ENCODE peak calls at places on chromosomes 11 and 22, in five cellular contexts. Z is endothelial cell of umbilical vein, Y is transverse colon, R is SK-N-SH, G is sigmoid colon. T is an unnamed sample.

GRCh38 chr11:129041611-129042018 is 98.9 kb upstream of the TP53AIP1 start:
- DNase-seq in Z (no peak), Y (no peak), R (no peak), G (no peak), T (no peak)

GRCh38 chr22:43706151-43706550 is 106.0 kb downstream of the EFCAB6 start:
- DNase-seq in Z (no peak), Y (no peak), R (no peak), G (no peak), T (no peak)

GRCh38 chr11:28585007-28585406 is 476.8 kb downstream of the METTL15 start:
- DNase-seq in Z (no peak), Y (no peak), R (no peak), G (no peak), T (no peak)

GRCh38 chr11:65528819-65529350 is 4.0 kb downstream of the SCYL1 start:
- DNase-seq in Z (no peak), Y (no peak), R (no peak), G (no peak), T (no peak)

GRCh38 chr11:83054904-83055380 is 16.8 kb downstream of the RAB30 start:
- DNase-seq in Z (no peak), Y (no peak), R (no peak), G (no peak), T (no peak)

GRCh38 chr22:29397791-29398190 is 9.4 kb upstream of the AP1B1 start:
- DNase-seq in Z (no peak), Y (no peak), R (no peak), G (no peak), T (no peak)

GRCh38 chr11:1194977-1195689 is 27.7 kb upstream of the MUC5B start:
- DNase-seq in Z (no peak), Y (peak), R (peak), G (peak), T (no peak)

GRCh38 chr22:20395897-20396287 is 1.9 kb downstream of the ZNF74 start:
- DNase-seq in Z (no peak), Y (no peak), R (no peak), G (no peak), T (no peak)

GRCh38 chr11:10181811-10182210 is 112.2 kb downstream of the SBF2 start:
- DNase-seq in Z (peak), Y (no peak), R (peak), G (no peak), T (no peak)

GRCh38 chr11:18243783-18244362 is 4.6 kb downstream of the SAA2 start:
- DNase-seq in Z (peak), Y (peak), R (peak), G (no peak), T (no peak)

GRCh38 chr11:11978792-11979486 is 29.5 kb downstream of the DKK3 start:
- DNase-seq in Z (peak), Y (peak), R (peak), G (peak), T (peak)

GRCh38 chr11:74182635-74183034 is 11.5 kb downstream of the PPME1 start:
- DNase-seq in Z (no peak), Y (no peak), R (no peak), G (no peak), T (no peak)

GRCh38 chr22:47373648-47374272 is 611.3 kb downstream of the TBC1D22A start:
- DNase-seq in Z (no peak), Y (no peak), R (no peak), G (no peak), T (no peak)

GRCh38 chr11:100434821-100435641 is 252.1 kb upstream of the ARHGAP42 start:
- DNase-seq in Z (no peak), Y (no peak), R (no peak), G (no peak), T (no peak)

GRCh38 chr22:28112548-28113043 is 193.5 kb upstream of the PITPNB start:
- DNase-seq in Z (peak), Y (no peak), R (peak), G (peak), T (no peak)

GRCh38 chr22:48100685-48101417 is 1338.4 kb downstream of the TBC1D22A start:
- DNase-seq in Z (no peak), Y (no peak), R (no peak), G (peak), T (peak)

GRCh38 chr11:3632070-3632660 is 9.6 kb downstream of the ART5 start:
- DNase-seq in Z (no peak), Y (no peak), R (no peak), G (no peak), T (no peak)

GRCh38 chr11:129302386-129303101 is 73.1 kb upstream of the BARX2 start:
- DNase-seq in Z (no peak), Y (no peak), R (no peak), G (no peak), T (no peak)

GRCh38 chr11:122512688-122513087 is 142.8 kb upstream of the UBASH3B start:
- DNase-seq in Z (no peak), Y (no peak), R (no peak), G (no peak), T (no peak)

GRCh38 chr11:122516686-122517085 is 138.8 kb upstream of the UBASH3B start:
- DNase-seq in Z (no peak), Y (no peak), R (peak), G (no peak), T (no peak)

DNA sequence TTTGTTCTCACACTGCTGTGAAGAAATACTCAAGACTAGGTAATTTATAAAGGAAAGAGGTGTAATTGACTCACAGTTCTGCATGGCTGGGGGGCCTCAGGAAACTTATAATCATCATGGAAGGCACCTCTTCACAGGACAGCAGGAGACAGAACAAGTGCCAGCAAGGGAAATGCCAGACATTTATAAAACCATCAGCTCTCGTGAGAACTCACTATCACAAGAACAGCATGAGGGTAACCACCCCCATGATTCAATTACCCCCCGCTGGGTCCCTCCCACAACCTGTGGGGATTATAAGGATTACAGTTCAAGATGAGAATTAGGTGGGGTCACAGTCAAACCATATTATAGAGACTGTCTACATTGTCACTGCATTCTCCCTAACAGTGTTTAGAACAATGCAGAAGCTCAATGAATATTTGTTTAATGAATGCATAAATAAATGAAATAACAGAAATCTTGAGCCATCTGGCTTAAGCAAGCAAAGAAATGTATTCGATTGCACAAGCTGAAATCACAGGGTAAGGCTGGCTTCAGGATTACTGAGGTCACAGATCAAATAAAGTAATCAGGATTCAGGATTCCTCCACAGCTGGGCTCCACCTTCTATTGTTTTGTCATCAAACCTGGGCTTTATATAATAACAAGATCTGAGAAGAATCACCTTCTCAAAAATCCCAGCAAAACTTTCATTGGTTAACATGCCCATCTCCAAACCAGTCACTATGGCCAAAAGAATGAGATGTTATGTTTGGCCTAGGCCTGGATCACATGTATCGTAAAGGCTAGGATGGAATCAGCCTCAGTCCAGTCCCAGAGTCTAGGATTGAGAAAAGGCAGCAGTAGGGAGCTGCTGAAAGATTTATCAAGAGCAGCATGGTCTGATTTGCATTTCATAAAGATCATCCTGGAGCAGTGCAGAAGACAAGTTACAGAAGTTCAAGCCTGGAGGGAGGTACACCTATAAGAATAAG is 137.8 kb upstream of the UBASH3B start:
- DNase-seq in Z (no peak), Y (no peak), R (no peak), G (no peak), T (no peak)
- H3K27ac ChIP-seq in Z (no peak), Y (no peak), R (peak), G (no peak), T (no peak)

DNA sequence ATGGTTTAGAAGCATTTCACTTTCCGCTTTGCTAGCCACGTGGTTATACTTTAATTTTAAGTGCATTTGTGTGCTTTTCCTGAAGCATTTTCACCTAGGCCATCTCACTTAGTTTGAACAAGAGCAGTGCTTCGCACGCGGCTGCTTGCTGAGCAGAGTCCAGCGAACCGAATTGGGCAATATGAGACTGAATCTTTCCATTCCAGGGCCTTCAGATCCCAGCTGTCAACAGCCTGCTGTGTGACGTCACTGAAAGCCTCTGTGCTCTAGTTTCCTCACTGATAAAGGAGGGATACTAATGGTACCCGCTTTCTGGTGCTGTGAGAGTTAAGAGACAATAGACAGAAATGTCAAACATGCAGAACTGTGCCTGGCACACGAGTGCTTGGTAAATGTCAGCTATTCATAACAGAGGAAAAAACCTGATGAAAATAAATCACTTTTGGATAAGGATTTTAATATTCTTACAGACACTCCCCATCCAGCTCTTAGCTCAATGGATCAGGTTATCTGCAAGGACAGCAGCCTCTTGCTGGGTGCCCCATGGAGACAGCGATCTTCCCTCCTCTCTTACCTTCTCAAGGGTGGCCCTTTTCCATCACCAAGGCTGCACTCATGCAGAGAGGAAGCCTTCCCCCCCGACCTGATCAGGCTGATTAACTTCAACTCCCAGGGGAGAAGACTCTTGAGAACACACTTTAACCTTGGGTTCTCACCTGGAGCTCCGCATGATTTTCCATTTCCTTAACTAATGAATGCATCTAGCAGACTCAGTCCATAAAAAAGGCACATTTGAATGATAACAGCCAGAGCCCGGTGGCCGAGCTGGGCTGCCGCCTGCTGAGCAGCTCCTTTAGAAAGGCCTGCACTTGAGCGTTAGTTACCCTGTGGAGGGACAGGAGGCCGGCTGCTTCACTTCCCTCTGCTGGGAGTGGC is 3.5 kb upstream of the GLB1L3 start:
- DNase-seq in Z (no peak), Y (no peak), R (peak), G (no peak), T (peak)
- TF ChIP-seq POLR2AphosphoS5 in Z (no peak), Y (no peak), R (no peak), G (no peak), T (no peak)

DNA sequence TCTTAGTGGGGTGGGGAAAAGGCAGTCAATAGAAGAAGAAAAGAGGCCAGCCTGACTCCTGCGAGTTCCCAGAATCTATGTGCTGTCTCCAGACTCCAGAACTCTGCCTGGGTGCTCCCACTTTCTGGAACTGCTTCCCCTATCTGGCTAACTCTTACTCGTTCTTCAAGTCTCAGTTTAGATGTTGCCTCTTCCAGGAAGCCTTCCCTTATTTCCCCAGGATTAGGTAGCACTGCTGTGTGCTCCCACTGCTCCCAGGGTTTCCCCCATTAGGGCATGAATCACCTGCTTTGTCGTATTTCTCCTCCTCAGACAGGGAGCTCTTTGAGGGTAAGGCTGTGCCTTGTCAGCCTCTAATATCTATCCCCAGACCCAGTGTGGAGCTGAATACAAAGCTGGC is 17.5 kb upstream of the SYT7 start:
- DNase-seq in Z (no peak), Y (no peak), R (no peak), G (no peak), T (no peak)
- H3K27ac ChIP-seq in Z (no peak), Y (no peak), R (no peak), G (peak), T (peak)

DNA sequence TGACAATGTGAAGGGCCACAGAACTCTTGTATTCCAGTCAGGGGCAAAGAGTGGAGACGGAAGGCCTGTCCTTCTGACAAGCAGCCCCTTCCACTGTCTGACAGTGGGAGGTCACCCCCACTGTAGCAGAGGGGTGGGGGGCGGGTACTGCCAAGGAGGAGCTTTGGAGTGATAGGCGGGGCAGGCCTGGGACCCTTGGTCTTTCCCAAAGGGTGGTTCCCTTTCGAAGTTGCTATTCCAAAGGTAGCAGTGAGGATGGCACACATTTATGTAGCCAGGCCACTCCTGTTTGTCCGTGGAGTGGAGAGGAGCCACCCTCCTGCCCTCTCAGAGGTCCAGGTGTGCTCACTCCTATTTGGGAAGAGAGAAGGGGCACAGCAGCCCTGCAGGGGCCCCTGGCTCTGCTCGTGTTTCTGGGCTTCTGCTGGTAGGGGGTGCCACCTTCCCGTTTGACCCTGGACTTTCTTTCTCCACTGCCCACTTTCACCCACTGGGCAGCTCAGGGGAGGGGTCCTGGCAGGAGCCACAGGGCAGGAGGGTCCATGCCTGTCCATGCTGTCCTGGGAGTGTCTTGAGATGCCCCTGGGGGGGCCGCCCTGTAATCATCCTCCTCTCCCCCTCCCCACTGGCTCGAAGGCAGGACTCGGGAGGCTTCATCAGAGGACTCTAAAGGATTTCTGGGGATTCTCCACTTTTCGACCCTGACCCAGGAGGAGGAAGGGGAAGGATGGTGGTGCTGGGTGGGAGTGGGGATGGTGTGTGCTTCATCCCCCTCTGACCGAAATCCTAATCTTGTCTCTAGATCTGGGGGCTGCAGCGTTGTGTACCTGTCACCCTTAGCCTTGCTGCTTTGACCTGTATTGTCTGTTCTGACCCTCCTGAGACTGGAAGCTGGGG is 994 bp downstream of the TAGLN start:
- DNase-seq in Z (no peak), Y (no peak), R (no peak), G (no peak), T (no peak)
- TF ChIP-seq POLR2AphosphoS5 in Z (no peak), Y (no peak), R (no peak), G (peak), T (no peak)

GRCh38 chr11:67034350-67034749 is 11.4 kb downstream of the SYT12 start:
- DNase-seq in Z (no peak), Y (no peak), R (no peak), G (no peak), T (no peak)

GRCh38 chr11:67033661-67034166 is 10.8 kb downstream of the SYT12 start:
- DNase-seq in Z (no peak), Y (no peak), R (no peak), G (no peak), T (no peak)

GRCh38 chr11:67031791-67032561 is 9.0 kb downstream of the SYT12 start:
- DNase-seq in Z (no peak), Y (no peak), R (no peak), G (no peak), T (no peak)

GRCh38 chr11:67030976-67031375 is 8.0 kb downstream of the SYT12 start:
- DNase-seq in Z (no peak), Y (no peak), R (no peak), G (no peak), T (no peak)

GRCh38 chr11:67032830-67033555 is 10.1 kb downstream of the SYT12 start:
- DNase-seq in Z (peak), Y (no peak), R (no peak), G (no peak), T (no peak)
- H3K27ac ChIP-seq in Z (no peak), Y (no peak), R (no peak), G (no peak), T (peak)

GRCh38 chr22:21985214-21985613 is 2.6 kb upstream of the TOP3B start:
- DNase-seq in Z (no peak), Y (no peak), R (no peak), G (no peak), T (no peak)

GRCh38 chr22:21984793-21985192 is 2.2 kb upstream of the TOP3B start:
- DNase-seq in Z (peak), Y (no peak), R (no peak), G (no peak), T (no peak)

GRCh38 chr22:21981874-21982273 is 713 bp downstream of the TOP3B start:
- DNase-seq in Z (no peak), Y (no peak), R (no peak), G (no peak), T (no peak)

GRCh38 chr22:21980547-21980946 is 2.0 kb downstream of the TOP3B start:
- DNase-seq in Z (no peak), Y (no peak), R (no peak), G (peak), T (no peak)

DNA sequence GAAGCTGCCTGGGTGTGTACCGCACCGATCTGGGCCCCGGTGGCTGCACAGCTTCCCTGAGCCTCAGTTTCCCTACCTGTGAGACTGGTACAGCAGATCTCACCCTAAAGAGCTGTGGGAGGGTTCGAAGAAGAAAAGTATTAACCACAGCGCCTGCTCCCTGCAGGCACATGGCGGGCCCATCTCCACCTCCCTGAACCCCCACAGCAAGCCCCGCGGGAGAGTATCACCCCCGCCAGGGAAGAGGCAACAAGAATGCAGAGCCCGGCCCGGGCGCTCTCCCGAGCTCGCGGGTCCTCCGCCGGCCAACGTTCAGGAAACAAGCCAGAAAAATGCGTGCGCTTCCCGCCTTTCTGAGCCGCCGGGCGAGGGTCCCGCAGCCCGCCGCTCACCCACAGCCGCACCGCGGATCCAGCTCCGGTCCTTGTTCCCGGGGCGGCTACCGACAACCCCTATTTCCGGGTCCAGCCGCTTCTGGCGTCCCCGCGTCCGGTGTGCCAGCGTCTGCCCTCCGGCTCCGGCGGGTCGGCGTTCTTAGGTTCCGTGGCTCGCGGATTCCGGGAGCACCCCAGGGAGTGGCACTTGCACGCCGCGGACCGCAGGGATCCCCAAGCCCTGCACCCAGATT is at the start of gene TOP3B:
- DNase-seq in Z (peak), Y (peak), R (peak), G (peak), T (no peak)
- TF ChIP-seq POLR2AphosphoS5 in Z (peak), Y (peak), R (peak), G (peak), T (peak)

GRCh38 chr11:58058276-58059010 is 27.7 kb downstream of the OR6Q1 start:
- DNase-seq in Z (peak), Y (peak), R (no peak), G (no peak), T (no peak)

GRCh38 chr11:58060535-58060934 is 29.8 kb downstream of the OR6Q1 start:
- DNase-seq in Z (no peak), Y (no peak), R (no peak), G (no peak), T (no peak)

GRCh38 chr11:58057481-58057880 is 26.7 kb downstream of the OR6Q1 start:
- DNase-seq in Z (no peak), Y (no peak), R (no peak), G (no peak), T (no peak)

GRCh38 chr11:58060939-58061672 is 30.4 kb downstream of the OR6Q1 start:
- DNase-seq in Z (no peak), Y (no peak), R (no peak), G (no peak), T (no peak)

DNA sequence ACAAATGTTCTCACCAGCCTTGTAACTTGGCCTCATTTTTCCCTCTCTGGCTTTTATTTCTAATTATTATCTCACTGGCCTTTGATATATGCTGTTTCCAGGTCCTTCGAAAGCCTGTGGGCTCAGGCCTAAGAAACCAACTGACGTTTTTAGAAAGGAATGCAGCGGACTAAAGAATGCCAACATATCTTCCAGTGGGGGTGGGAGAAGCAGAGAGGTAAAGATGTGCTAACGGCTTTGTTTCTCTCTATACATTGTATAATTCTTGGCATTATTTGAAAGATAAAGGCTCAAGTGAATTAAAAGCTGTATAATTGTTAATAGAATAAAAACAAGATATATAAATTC is 28.2 kb downstream of the OR6Q1 start:
- DNase-seq in Z (peak), Y (no peak), R (no peak), G (no peak), T (no peak)
- H3K27ac ChIP-seq in Z (peak), Y (peak), R (no peak), G (peak), T (no peak)

T was measured in vagina.